ENCODE peak calls at places on chromosome 18, in four cellular contexts. One of them, this sample, is unnamed.

GRCh38 chr18:74683573-74683972 is 85.9 kb downstream of the ZNF407 start:
- DNase-seq in IMR-90: no peak
- DNase-seq in mesendoderm: no peak
- DNase-seq in H9: no peak
- DNase-seq in this sample: no peak

GRCh38 chr18:23114171-23114881 is 21.0 kb upstream of the CABLES1 start:
- DNase-seq in mesendoderm: no peak
- DNase-seq in H9: no peak
- DNase-seq in IMR-90: peak; percentile 30
- DNase-seq in this sample: peak; percentile 27

GRCh38 chr18:74242451-74243096 is 49.2 kb downstream of the CYB5A start:
- DNase-seq in IMR-90: no peak
- DNase-seq in H9: no peak
- DNase-seq in mesendoderm: no peak
- DNase-seq in this sample: peak; percentile 95

GRCh38 chr18:79852561-79853302 is 55.0 kb downstream of the KCNG2 start:
- DNase-seq in mesendoderm: no peak
- DNase-seq in IMR-90: no peak
- DNase-seq in H9: no peak
- DNase-seq in this sample: no peak

GRCh38 chr18:23825978-23826405 is 136.7 kb downstream of the LAMA3 start:
- DNase-seq in IMR-90: peak; percentile 70
- DNase-seq in mesendoderm: no peak
- DNase-seq in H9: no peak
- DNase-seq in this sample: peak; percentile 63

GRCh38 chr18:76466410-76466991 is 28.5 kb downstream of the ZNF516 start:
- DNase-seq in H9: no peak
- DNase-seq in IMR-90: no peak
- DNase-seq in mesendoderm: no peak
- DNase-seq in this sample: no peak

GRCh38 chr18:63586966-63587365 is at the start of gene SERPINB13:
- DNase-seq in IMR-90: no peak
- DNase-seq in mesendoderm: no peak
- DNase-seq in H9: no peak
- DNase-seq in this sample: no peak

GRCh38 chr18:6744816-6745455 is 15.4 kb downstream of the ARHGAP28 start:
- DNase-seq in IMR-90: peak; percentile 30
- DNase-seq in H9: no peak
- DNase-seq in mesendoderm: peak; percentile 83
- DNase-seq in this sample: peak; percentile 21

GRCh38 chr18:52894801-52895200 is 554.8 kb downstream of the DCC start:
- DNase-seq in IMR-90: no peak
- DNase-seq in mesendoderm: no peak
- DNase-seq in H9: no peak
- DNase-seq in this sample: no peak

GRCh38 chr18:3595282-3596273 is 145.6 kb downstream of the TGIF1 start:
- DNase-seq in IMR-90: peak; percentile 98
- DNase-seq in mesendoderm: peak; percentile 76
- DNase-seq in H9: no peak
- DNase-seq in this sample: peak; percentile 90

GRCh38 chr18:47262397-47263196 is 11.1 kb upstream of the SKOR2 start:
- DNase-seq in mesendoderm: no peak
- DNase-seq in IMR-90: no peak
- DNase-seq in H9: peak; percentile 33
- DNase-seq in this sample: no peak

GRCh38 chr18:5106730-5107129 is 90.3 kb downstream of the AKAIN1 start:
- DNase-seq in H9: no peak
- DNase-seq in IMR-90: no peak
- DNase-seq in mesendoderm: peak; percentile 54
- DNase-seq in this sample: no peak

GRCh38 chr18:56823986-56824385 is 172.8 kb downstream of the WDR7 start:
- DNase-seq in IMR-90: no peak
- DNase-seq in mesendoderm: peak; percentile 18
- DNase-seq in H9: no peak
- DNase-seq in this sample: no peak

GRCh38 chr18:5600376-5601071 is 56.7 kb upstream of the EPB41L3 start:
- DNase-seq in IMR-90: peak; percentile 28
- DNase-seq in mesendoderm: peak; percentile 57
- DNase-seq in H9: no peak
- DNase-seq in this sample: peak; percentile 24

GRCh38 chr18:50447952-50448351 is 73.1 kb downstream of the SKA1 start:
- DNase-seq in H9: no peak
- DNase-seq in IMR-90: no peak
- DNase-seq in mesendoderm: no peak
- DNase-seq in this sample: no peak

GRCh38 chr18:45780568-45780967 is 44.9 kb upstream of the SIGLEC15 start:
- DNase-seq in IMR-90: peak; percentile 28
- DNase-seq in mesendoderm: no peak
- DNase-seq in H9: no peak
- DNase-seq in this sample: no peak

GRCh38 chr18:2905802-2906521 is 59.2 kb downstream of the EMILIN2 start:
- DNase-seq in H9: peak; percentile 64
- DNase-seq in IMR-90: no peak
- DNase-seq in mesendoderm: peak; percentile 62
- DNase-seq in this sample: peak; percentile 32

GRCh38 chr18:75128911-75129716 is 79.8 kb downstream of the PTGR3 start:
- DNase-seq in H9: no peak
- DNase-seq in mesendoderm: no peak
- DNase-seq in IMR-90: no peak
- DNase-seq in this sample: no peak

GRCh38 chr18:24397131-24397693 is 412 bp downstream of the OSBPL1A start:
- DNase-seq in H9: no peak
- DNase-seq in IMR-90: peak; percentile 78
- DNase-seq in mesendoderm: peak; percentile 71
- DNase-seq in this sample: peak; percentile 64

GRCh38 chr18:49728542-49728941 is 84.8 kb downstream of the ACAA2 start:
- DNase-seq in IMR-90: no peak
- DNase-seq in mesendoderm: peak; percentile 89
- DNase-seq in H9: peak; percentile 82
- DNase-seq in this sample: peak; percentile 52

GRCh38 chr18:57026316-57026715 is 120.6 kb upstream of the BOD1L2 start:
- DNase-seq in mesendoderm: no peak
- DNase-seq in H9: no peak
- DNase-seq in IMR-90: peak; percentile 28
- DNase-seq in this sample: no peak

GRCh38 chr18:12839057-12839525 is 44.9 kb downstream of the PTPN2 start:
- DNase-seq in mesendoderm: no peak
- DNase-seq in H9: no peak
- DNase-seq in IMR-90: no peak
- DNase-seq in this sample: no peak

GRCh38 chr18:73384246-73384645 is 516.5 kb upstream of the NETO1 start:
- DNase-seq in IMR-90: peak; percentile 26
- DNase-seq in mesendoderm: no peak
- DNase-seq in H9: no peak
- DNase-seq in this sample: peak; percentile 55

GRCh38 chr18:43751835-43752234 is 474.5 kb upstream of the SYT4 start:
- DNase-seq in H9: no peak
- DNase-seq in mesendoderm: no peak
- DNase-seq in IMR-90: no peak
- DNase-seq in this sample: no peak

GRCh38 chr18:7586379-7586778 is 19.3 kb downstream of the PTPRM start:
- DNase-seq in IMR-90: no peak
- DNase-seq in mesendoderm: no peak
- DNase-seq in H9: no peak
- DNase-seq in this sample: no peak

GRCh38 chr18:42053188-42053781 is 98.3 kb downstream of the PIK3C3 start:
- DNase-seq in H9: peak; percentile 37
- DNase-seq in mesendoderm: peak; percentile 51
- DNase-seq in IMR-90: peak; percentile 62
- DNase-seq in this sample: peak; percentile 29

GRCh38 chr18:9606039-9606438 is 8.3 kb downstream of the PPP4R1 start:
- DNase-seq in mesendoderm: no peak
- DNase-seq in IMR-90: no peak
- DNase-seq in H9: no peak
- DNase-seq in this sample: no peak

GRCh38 chr18:9608298-9608697 is 6.1 kb downstream of the PPP4R1 start:
- DNase-seq in IMR-90: peak; percentile 52
- DNase-seq in mesendoderm: no peak
- DNase-seq in H9: no peak
- DNase-seq in this sample: no peak

GRCh38 chr18:9612215-9612830 is 2.0 kb downstream of the PPP4R1 start:
- DNase-seq in IMR-90: peak; percentile 58
- DNase-seq in H9: no peak
- DNase-seq in mesendoderm: peak; percentile 55
- DNase-seq in this sample: peak; percentile 12

GRCh38 chr18:9609190-9609589 is 5.2 kb downstream of the PPP4R1 start:
- DNase-seq in mesendoderm: no peak
- DNase-seq in IMR-90: no peak
- DNase-seq in H9: no peak
- DNase-seq in this sample: no peak

DNA sequence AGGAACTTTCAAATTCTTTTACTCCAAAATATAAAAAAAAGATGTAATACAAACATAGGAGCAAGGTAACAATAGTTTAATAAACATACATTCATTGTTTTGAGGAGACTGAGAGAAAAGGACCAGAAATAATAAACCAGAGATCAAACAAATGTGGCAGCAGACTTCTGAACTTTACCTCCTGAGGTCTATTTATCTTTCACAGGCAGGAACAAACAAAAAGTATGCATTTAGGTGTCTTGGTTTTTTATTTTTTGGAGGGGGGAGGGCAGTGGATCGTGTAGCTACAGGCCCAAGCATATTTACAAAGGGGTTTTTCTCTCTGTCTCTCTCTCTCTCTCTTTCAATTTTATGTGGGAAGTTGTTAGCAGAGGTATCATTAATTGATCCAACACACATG is 5.6 kb downstream of the PPP4R1 start:
- DNase-seq in IMR-90: no peak
- DNase-seq in H9: no peak
- DNase-seq in mesendoderm: no peak
- DNase-seq in this sample: no peak
- H4K8ac ChIP-seq in IMR-90: no peak overlapping the region
- H4K8ac ChIP-seq in H9: no peak overlapping the region
- H4K8ac ChIP-seq in mesendoderm: no peak overlapping the region
- H4K8ac ChIP-seq in this sample: no peak overlapping the region

DNA sequence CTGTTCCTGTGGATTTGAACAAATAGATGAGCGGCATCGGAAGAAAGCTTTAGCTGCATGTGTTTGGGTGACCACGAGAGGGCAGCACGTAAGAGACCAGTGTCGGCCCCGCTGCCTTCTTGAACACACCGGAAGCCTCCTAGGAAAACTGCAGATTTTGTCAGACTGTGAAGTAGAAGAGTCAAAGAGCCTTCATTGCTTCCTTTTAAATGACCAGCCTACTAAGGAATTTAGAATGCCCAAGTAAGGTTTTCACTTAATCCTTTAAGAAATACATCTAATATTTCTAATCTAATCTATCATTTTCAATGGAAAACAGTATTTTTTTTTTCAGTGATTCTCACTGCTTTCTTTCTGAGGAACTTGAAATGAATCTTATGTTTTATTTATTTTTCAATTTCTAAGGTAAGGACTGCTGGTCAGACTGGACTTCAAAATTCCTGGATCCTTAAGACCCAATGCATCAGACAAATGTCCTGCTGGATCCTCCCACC is 55.4 kb upstream of the SEC11C start:
- DNase-seq in mesendoderm: peak; percentile 86
- DNase-seq in H9: peak; percentile 84
- DNase-seq in IMR-90: peak; percentile 76
- DNase-seq in this sample: peak; percentile 65
- H3K4me2 ChIP-seq in mesendoderm: no peak overlapping the region
- H3K4me2 ChIP-seq in H9: no peak overlapping the region
- H3K4me2 ChIP-seq in IMR-90: no peak overlapping the region
- H3K4me2 ChIP-seq in this sample: no peak overlapping the region

DNA sequence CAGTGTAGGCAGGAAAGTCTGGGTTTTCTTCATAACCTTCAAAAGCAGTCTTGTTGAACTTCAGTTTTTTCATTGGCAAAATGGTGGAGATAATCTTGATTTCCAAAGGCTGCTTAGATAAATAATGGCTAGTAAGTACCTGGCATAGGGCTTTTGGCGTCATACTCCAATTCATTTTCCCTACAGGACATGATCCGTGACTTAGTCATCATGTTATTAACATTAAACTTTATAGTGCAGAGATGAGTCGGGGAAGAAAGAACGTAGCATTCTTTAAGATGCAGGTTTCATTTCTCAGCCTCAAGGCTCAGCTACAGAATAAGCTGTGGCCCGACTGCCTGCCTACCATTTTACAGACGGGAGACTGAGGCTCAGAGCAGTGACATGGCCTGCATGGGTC is 64.0 kb downstream of the RALBP1 start:
- DNase-seq in H9: no peak
- DNase-seq in IMR-90: peak; percentile 96
- DNase-seq in mesendoderm: no peak
- DNase-seq in this sample: no peak
- H4K8ac ChIP-seq in H9: no peak overlapping the region
- H4K8ac ChIP-seq in IMR-90: peak overlapping the region; percentile 24
- H4K8ac ChIP-seq in mesendoderm: no peak overlapping the region
- H4K8ac ChIP-seq in this sample: no peak overlapping the region

GRCh38 chr18:35376393-35376741 is 770 bp downstream of the ZNF396 start:
- DNase-seq in mesendoderm: peak; percentile 49
- DNase-seq in H9: peak; percentile 61
- DNase-seq in IMR-90: no peak
- DNase-seq in this sample: no peak

GRCh38 chr18:35371412-35372195 is 5.5 kb downstream of the ZNF396 start:
- DNase-seq in mesendoderm: peak; percentile 5
- DNase-seq in H9: no peak
- DNase-seq in IMR-90: peak; percentile 79
- DNase-seq in this sample: no peak

GRCh38 chr18:35379421-35379820 is 2.3 kb upstream of the ZNF396 start:
- DNase-seq in IMR-90: no peak
- DNase-seq in H9: no peak
- DNase-seq in mesendoderm: peak; percentile 11
- DNase-seq in this sample: no peak

GRCh38 chr18:35378206-35378795 is 1.2 kb upstream of the ZNF396 start:
- DNase-seq in mesendoderm: peak; percentile 23
- DNase-seq in H9: no peak
- DNase-seq in IMR-90: peak; percentile 12
- DNase-seq in this sample: peak; percentile 7

DNA sequence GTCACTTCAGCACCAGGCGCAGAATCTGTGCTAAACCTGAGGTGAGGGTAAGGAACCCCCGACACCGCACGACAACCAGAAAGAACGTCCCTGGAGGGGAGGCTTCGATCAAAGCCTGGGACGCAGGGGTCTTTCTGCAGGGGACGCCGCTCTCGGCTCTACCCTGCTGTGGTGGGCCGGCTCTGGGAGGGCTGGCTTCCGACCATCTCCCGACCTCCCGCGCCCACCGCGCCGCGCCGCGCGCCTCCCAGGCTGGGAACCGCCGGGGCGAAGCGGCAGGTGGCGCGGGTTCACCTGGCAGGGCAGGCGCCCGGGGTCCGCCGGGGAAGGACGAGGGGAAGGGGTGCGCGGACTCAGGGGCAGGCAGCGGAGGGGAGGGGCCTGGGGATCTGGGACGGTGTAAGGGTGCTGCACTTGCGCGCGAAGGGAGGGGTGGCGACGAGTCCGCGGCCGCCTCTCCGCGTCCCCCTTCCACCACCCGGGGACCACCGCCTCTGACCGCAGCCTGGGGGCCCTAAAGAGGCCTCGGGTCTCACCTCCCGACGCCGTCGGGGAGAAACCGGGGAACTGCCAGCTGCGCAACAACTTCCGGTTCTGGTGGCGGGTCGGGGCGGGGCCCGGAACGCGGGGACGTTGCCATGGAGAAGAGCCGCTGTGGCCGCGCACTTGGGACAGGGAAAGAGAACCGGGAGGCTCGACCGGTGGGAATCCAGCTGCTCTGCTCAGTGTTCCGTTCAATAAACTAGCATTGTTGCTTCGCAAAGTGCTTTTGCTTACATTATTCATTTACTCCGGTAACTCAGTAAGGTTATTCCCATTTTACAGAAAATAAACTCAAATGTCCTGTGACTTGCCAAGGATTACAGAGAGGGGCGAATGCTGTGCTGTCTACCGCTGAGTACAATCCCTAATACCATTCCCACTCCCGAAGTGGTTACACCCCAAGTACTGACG is at the start of gene ZNF396:
- DNase-seq in mesendoderm: peak; percentile 89
- DNase-seq in IMR-90: peak; percentile 27
- DNase-seq in H9: peak; percentile 90
- DNase-seq in this sample: peak; percentile 70
- H3K4me2 ChIP-seq in mesendoderm: peak within 1 kb of the TSS; percentile 83
- H3K4me2 ChIP-seq in IMR-90: peak within 1 kb of the TSS; percentile 86
- H3K4me2 ChIP-seq in H9: peak within 1 kb of the TSS; percentile 68
- H3K4me2 ChIP-seq in this sample: peak within 1 kb of the TSS; percentile 93